ENCODE peak calls at places on chromosomes 11 and 22, in nine cellular contexts. R is hepatocyte, G is A549, I is fibroblast of lung, B is lower lobe of right lung, K is stomach, C is endothelial cell of umbilical vein, U is suprapubic skin, P is colonic mucosa. D is an unnamed sample.

GRCh38 chr11:88596786-88597185 is 259.2 kb upstream of the CTSC start:
- DNase-seq in R (no peak), G (no peak), I (peak; percentile 10), B (no peak), K (no peak), C (no peak), U (no peak), P (no peak), D (no peak)

GRCh38 chr22:21044931-21045584 is 688 bp upstream of the LRRC74B start:
- DNase-seq in R (no peak), G (no peak), I (peak; percentile 64), B (peak; percentile 46), K (no peak), C (no peak), U (no peak), P (no peak), D (no peak)

GRCh38 chr11:88950975-88951374 is 114.8 kb downstream of the GRM5 start:
- DNase-seq in R (no peak), G (no peak), I (no peak), B (no peak), K (no peak), C (no peak), U (no peak), P (no peak), D (no peak)

GRCh38 chr11:87290304-87290922 is 252.7 kb downstream of the TMEM135 start:
- DNase-seq in R (peak; percentile 77), G (peak; percentile 59), I (peak; percentile 45), B (no peak), K (no peak), C (peak; percentile 75), U (no peak), P (no peak), D (no peak)

GRCh38 chr22:28051787-28052356 is 132.8 kb upstream of the PITPNB start:
- DNase-seq in R (peak; percentile 79), G (peak; percentile 53), I (peak; percentile 51), B (no peak), K (peak; percentile 74), C (peak; percentile 66), U (no peak), P (peak; percentile 58), D (peak; percentile 83)

GRCh38 chr22:48715511-48715910 is 1112.2 kb downstream of the BRD1 start:
- DNase-seq in R (no peak), G (no peak), I (no peak), B (no peak), K (no peak), C (no peak), U (no peak), P (no peak), D (no peak)

GRCh38 chr11:13465909-13466371 is 2.9 kb upstream of the BTBD10 start:
- DNase-seq in R (peak; percentile 38), G (peak; percentile 54), I (peak; percentile 38), B (no peak), K (no peak), C (peak; percentile 66), U (no peak), P (no peak), D (peak; percentile 18)

GRCh38 chr11:78251083-78251699 is 62.5 kb downstream of the USP35 start:
- DNase-seq in R (no peak), G (no peak), I (peak; percentile 89), B (no peak), K (no peak), C (peak; percentile 58), U (no peak), P (no peak), D (no peak)

GRCh38 chr22:44340271-44341239 is 27.8 kb upstream of the SHISAL1 start:
- DNase-seq in R (no peak), G (no peak), I (no peak), B (no peak), K (no peak), C (no peak), U (no peak), P (no peak), D (no peak)

GRCh38 chr11:47914743-47915142 is 65.6 kb upstream of the PTPRJ start:
- DNase-seq in R (no peak), G (no peak), I (peak; percentile 23), B (no peak), K (no peak), C (peak; percentile 79), U (no peak), P (no peak), D (no peak)

GRCh38 chr11:36454991-36455611 is 55.0 kb downstream of the TRAF6 start:
- DNase-seq in R (no peak), G (no peak), I (peak; percentile 50), B (no peak), K (no peak), C (no peak), U (no peak), P (no peak), D (no peak)

GRCh38 chr22:36367479-36367878 is 20.3 kb downstream of the MYH9 start:
- DNase-seq in R (no peak), G (no peak), I (no peak), B (peak; percentile 53), K (no peak), C (no peak), U (no peak), P (no peak), D (peak; percentile 46)
- H3K4me1 ChIP-seq in R (peaks cover 89% of the 10 kb centered on the region), G (peaks cover 100% of the 10 kb centered on the region), I (peaks cover 81% of the 10 kb centered on the region), B (peaks cover 100% of the 10 kb centered on the region), K (peaks cover 100% of the 10 kb centered on the region), C (peaks cover 95% of the 10 kb centered on the region), U (peaks cover 100% of the 10 kb centered on the region), P (peaks cover 84% of the 10 kb centered on the region), D (peaks cover 100% of the 10 kb centered on the region)

GRCh38 chr22:22941831-22942510 is 54.4 kb downstream of the IGLL5 start:
- DNase-seq in R (no peak), G (no peak), I (no peak), B (no peak), K (peak; percentile 19), C (no peak), U (peak; percentile 63), P (peak; percentile 14), D (no peak)

GRCh38 chr22:22945195-22945594 is 57.6 kb downstream of the IGLL5 start:
- DNase-seq in R (no peak), G (no peak), I (no peak), B (no peak), K (peak; percentile 21), C (no peak), U (peak; percentile 52), P (peak; percentile 10), D (no peak)

GRCh38 chr22:22944268-22944985 is 56.8 kb downstream of the IGLL5 start:
- DNase-seq in R (peak; percentile 3), G (no peak), I (no peak), B (no peak), K (peak; percentile 19), C (no peak), U (peak; percentile 61), P (peak; percentile 14), D (peak; percentile 5)

GRCh38 chr22:22942511-22943329 is 55.1 kb downstream of the IGLL5 start:
- DNase-seq in R (peak; percentile 84), G (peak; percentile 65), I (peak; percentile 33), B (peak; percentile 71), K (peak; percentile 70), C (peak; percentile 41), U (peak; percentile 70), P (peak; percentile 73), D (peak; percentile 54)

DNA sequence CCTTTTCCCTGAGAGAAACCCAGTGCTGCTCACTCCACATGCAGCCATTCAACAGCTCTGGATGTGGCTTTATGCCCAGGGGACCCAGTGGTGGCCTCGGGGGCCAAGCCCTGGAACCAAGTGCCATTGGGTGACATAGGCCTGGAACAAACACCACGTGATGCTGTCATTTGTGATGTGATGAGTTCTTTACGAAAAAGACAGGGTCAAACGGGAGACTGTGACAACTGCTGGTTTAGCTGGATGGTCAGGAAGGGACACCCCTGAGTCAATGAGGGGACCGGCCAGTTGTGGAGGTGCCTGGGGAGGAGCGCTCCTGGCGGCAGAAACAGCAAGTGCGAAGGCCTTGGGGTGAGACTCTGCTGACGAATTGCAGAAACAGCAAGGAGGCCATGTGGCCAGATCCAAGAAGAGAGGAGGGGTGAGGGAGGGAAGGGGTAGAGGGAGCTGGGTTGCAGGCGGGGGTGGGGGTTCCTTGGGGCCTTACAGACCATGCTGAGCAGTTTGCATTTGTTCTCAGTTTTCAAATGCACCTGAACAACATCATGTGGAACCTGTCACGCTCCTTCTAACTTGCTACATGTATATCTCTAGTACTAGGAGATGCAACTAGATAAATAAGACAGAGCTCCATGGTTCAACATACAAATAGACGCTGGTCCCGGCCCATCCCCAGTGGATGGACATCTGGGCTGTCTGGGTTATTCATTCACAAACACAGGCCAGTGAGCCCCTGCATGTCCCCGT is 56.1 kb downstream of the IGLL5 start:
- DNase-seq in R (peak; percentile 3), G (no peak), I (no peak), B (no peak), K (peak; percentile 21), C (no peak), U (peak; percentile 52), P (peak; percentile 13), D (no peak)
- H3K4me1 ChIP-seq in R (peaks cover 4% of the 10 kb centered on the region), G (no peaks in the 10 kb centered on the region), I (no peaks in the 10 kb centered on the region), B (no peaks in the 10 kb centered on the region), K (no peaks in the 10 kb centered on the region), C (no peaks in the 10 kb centered on the region), U (no peaks in the 10 kb centered on the region), P (no peaks in the 10 kb centered on the region), D (no peaks in the 10 kb centered on the region)

DNA sequence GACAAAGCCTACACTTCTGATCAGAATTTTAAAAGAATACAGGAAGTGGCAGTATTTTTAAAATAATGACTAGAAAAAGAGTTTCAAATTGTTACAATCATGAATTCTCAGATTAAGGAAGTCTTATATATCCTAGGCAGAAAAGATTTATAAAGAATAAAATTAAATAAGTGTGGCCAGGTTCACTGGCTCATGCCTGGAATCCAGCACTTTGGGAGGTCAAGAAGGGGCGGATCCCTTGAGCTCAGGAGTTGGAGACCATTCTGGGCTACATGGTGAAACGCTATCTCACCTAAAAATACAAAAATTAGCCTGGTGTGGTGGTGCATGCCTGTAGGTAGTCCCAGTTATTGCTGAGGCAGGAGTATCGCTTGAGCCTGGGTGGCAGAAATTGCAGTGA is 24.1 kb downstream of the XKR3 start:
- DNase-seq in R (no peak), G (no peak), I (no peak), B (no peak), K (no peak), C (no peak), U (no peak), P (no peak), D (no peak)
- H3K4me1 ChIP-seq in R (no peaks in the 10 kb centered on the region), G (no peaks in the 10 kb centered on the region), I (no peaks in the 10 kb centered on the region), B (no peaks in the 10 kb centered on the region), K (no peaks in the 10 kb centered on the region), C (no peaks in the 10 kb centered on the region), U (no peaks in the 10 kb centered on the region), P (no peaks in the 10 kb centered on the region), D (no peaks in the 10 kb centered on the region)

DNA sequence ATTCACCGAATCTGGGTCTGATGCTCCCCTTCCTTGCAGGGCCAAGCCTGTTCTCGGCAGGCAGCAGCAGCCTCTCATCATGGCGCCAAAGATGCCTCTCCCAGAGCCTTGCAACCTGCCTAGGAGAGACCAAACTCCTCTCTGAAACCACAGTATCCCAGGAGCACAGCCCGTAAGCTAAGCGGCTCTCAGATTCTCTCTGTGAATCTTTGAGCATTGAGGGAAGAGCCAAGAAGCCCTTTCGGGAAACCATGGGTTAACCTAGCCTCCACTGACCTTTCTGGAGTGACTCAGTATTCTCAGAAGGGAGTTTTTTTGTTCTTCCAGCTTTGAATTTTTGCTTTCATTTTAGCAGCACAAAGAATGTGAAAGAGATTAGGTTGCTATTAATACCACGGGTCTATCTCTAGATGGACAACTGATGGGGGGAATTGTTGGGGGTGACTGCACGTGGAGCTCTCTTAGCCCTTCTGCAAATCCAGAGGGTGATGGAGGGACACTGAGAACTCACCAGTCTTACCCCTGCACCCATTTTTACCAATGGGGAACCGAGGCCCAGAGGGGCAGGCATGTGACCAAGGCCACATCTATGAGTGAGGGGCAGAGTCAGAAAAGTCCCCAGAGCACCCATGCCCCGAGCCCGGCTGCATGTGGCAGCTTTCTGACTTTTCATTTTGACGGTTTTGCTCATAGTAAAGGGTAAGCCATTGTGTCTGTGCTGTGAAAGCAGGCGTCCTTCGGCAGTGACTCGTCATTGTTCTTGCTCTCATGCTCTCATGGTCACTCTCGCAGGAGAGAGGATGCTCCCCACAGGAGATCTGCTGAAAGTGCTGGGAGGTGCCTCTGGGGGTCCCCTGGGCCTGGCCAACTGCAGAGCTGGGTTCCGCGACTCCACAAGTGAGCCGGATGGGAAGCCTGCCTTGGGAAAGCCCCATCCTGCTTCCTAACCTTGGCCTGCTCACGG is 36.0 kb downstream of the IRAG1 start:
- DNase-seq in R (peak; percentile 35), G (peak; percentile 25), I (peak; percentile 86), B (no peak), K (no peak), C (peak; percentile 54), U (no peak), P (no peak), D (no peak)
- H3K4me1 ChIP-seq in R (peaks cover 35% of the 10 kb centered on the region), G (peaks cover 59% of the 10 kb centered on the region), I (peaks cover 48% of the 10 kb centered on the region), B (peaks cover 81% of the 10 kb centered on the region), K (peaks cover 87% of the 10 kb centered on the region), C (peaks cover 34% of the 10 kb centered on the region), U (peaks cover 74% of the 10 kb centered on the region), P (no peaks in the 10 kb centered on the region), D (peaks cover 5% of the 10 kb centered on the region)